ENCODE peak calls at places on chromosomes 2 and 18, in eight cellular contexts. L, V, H, B, A, F, C and D are unnamed samples.

GRCh38 chr2:30149513-30149912 is 2.7 kb downstream of the YPEL5 start:
- DNase-seq in L (no peak), F (no peak), V (no peak), C (no peak), A (no peak), B (no peak), H (no peak), D (peak; percentile 26)

GRCh38 chr2:67625671-67626070 is 228.5 kb downstream of the ETAA1 start:
- DNase-seq in C (no peak), V (no peak), H (no peak), B (no peak), A (no peak), F (peak; percentile 10), L (no peak), D (peak; percentile 78)

GRCh38 chr2:180656455-180656847 is 324.0 kb upstream of the UBE2E3 start:
- DNase-seq in V (no peak), L (no peak), B (no peak), H (peak; percentile 32), A (no peak), F (peak; percentile 25), C (no peak), D (peak; percentile 18)

GRCh38 chr2:240138275-240138984 is 2.0 kb downstream of the OTOS start:
- DNase-seq in V (peak; percentile 26), C (no peak), B (no peak), A (peak; percentile 14), L (no peak), F (no peak), H (no peak), D (no peak)

GRCh38 chr2:226995625-226996041 is 159.8 kb downstream of the RHBDD1 start:
- DNase-seq in F (peak; percentile 86), C (peak; percentile 13), L (no peak), A (no peak), V (peak; percentile 55), H (peak; percentile 24), B (no peak), D (peak; percentile 94)

GRCh38 chr2:86304416-86304815 is 33.0 kb downstream of the REEP1 start:
- DNase-seq in C (no peak), B (no peak), F (no peak), L (no peak), H (no peak), V (no peak), A (no peak), D (no peak)

GRCh38 chr2:172087191-172087779 is 2.0 kb downstream of the DLX1 start:
- DNase-seq in C (no peak), V (no peak), H (no peak), B (no peak), A (no peak), F (no peak), L (no peak), D (no peak)

GRCh38 chr2:209577376-209578357 is 153.8 kb downstream of the MAP2 start:
- DNase-seq in A (no peak), F (no peak), C (no peak), B (no peak), H (no peak), V (no peak), L (no peak), D (peak; percentile 41)

GRCh38 chr2:61411109-61411508 is 59.8 kb downstream of the USP34 start:
- DNase-seq in V (no peak), C (no peak), A (no peak), L (no peak), H (no peak), B (no peak), F (no peak), D (no peak)

GRCh38 chr2:98500561-98500960 is 55.9 kb downstream of the INPP4A start:
- DNase-seq in V (no peak), A (no peak), F (no peak), C (no peak), H (no peak), L (no peak), B (no peak), D (no peak)

GRCh38 chr2:112096098-112096497 is 41.0 kb downstream of the TMEM87B start:
- DNase-seq in F (no peak), V (no peak), L (no peak), A (no peak), B (no peak), C (no peak), H (no peak), D (no peak)

GRCh38 chr2:28606986-28607441 is 111.2 kb downstream of the PLB1 start:
- DNase-seq in C (no peak), V (peak; percentile 73), A (no peak), L (no peak), B (no peak), F (no peak), H (no peak), D (peak; percentile 44)

GRCh38 chr18:8847900-8848299 is 142.5 kb downstream of the MTCL1 start:
- DNase-seq in F (no peak), H (no peak), L (no peak), A (no peak), V (no peak), C (no peak), B (no peak), D (peak; percentile 34)

GRCh38 chr2:111667542-111668273 is 216.3 kb downstream of the ANAPC1 start:
- DNase-seq in A (peak; percentile 39), F (peak; percentile 60), C (no peak), L (no peak), H (no peak), V (no peak), B (no peak), D (peak; percentile 87)

GRCh38 chr2:11572996-11573395 is 39.2 kb downstream of the GREB1 start:
- DNase-seq in F (no peak), L (no peak), A (no peak), C (no peak), B (no peak), V (peak; percentile 34), H (no peak), D (no peak)

GRCh38 chr2:27729198-27729597 is 42.3 kb upstream of the MRPL33 start:
- DNase-seq in A (no peak), C (no peak), B (no peak), V (no peak), L (no peak), H (no peak), F (no peak), D (peak; percentile 39)

GRCh38 chr2:196980498-196980897 is 54.0 kb upstream of the PGAP1 start:
- DNase-seq in C (no peak), H (no peak), L (no peak), B (no peak), F (no peak), A (no peak), V (no peak), D (no peak)

GRCh38 chr2:150878347-150878746 is 383.3 kb downstream of the RBM43 start:
- DNase-seq in V (no peak), F (peak; percentile 38), B (no peak), C (no peak), A (no peak), L (no peak), H (no peak), D (peak; percentile 52)

GRCh38 chr18:32093106-32093511 is 1.4 kb downstream of the RNF138 start:
- DNase-seq in B (no peak), L (peak; percentile 81), A (peak; percentile 59), C (peak; percentile 61), V (peak; percentile 68), H (peak; percentile 11), F (peak; percentile 37), D (peak; percentile 69)

GRCh38 chr2:73085691-73086090 is 14.2 kb upstream of the SFXN5 start:
- DNase-seq in B (peak; percentile 85), L (peak; percentile 57), V (peak; percentile 91), A (peak; percentile 89), H (peak; percentile 33), C (peak; percentile 88), F (peak; percentile 79), D (peak; percentile 81)

GRCh38 chr18:21230436-21230835 is 11.6 kb upstream of the GREB1L start:
- DNase-seq in H (no peak), L (no peak), B (no peak), A (no peak), C (no peak), F (no peak), V (no peak), D (no peak)

GRCh38 chr2:240996834-240997140 is 1.6 kb upstream of the SNED1 start:
- DNase-seq in L (no peak), C (no peak), F (no peak), B (no peak), H (no peak), V (peak; percentile 51), A (no peak), D (no peak)

GRCh38 chr2:225429718-225430117 is 30.2 kb downstream of the NYAP2 start:
- DNase-seq in A (no peak), B (peak; percentile 24), L (no peak), H (no peak), C (no peak), F (no peak), V (no peak), D (peak; percentile 74)

GRCh38 chr2:223465793-223466192 is 136.4 kb downstream of the SCG2 start:
- DNase-seq in A (peak; percentile 92), H (peak; percentile 79), F (peak; percentile 96), V (peak; percentile 86), C (peak; percentile 48), L (no peak), B (no peak), D (peak; percentile 99)

GRCh38 chr2:129299756-129300155 is 679.7 kb upstream of the RAB6C start:
- DNase-seq in H (no peak), B (no peak), F (no peak), C (no peak), A (no peak), V (no peak), L (no peak), D (no peak)

GRCh38 chr2:170742896-170743529 is 27.2 kb upstream of the ERICH2 start:
- DNase-seq in F (no peak), A (no peak), L (no peak), C (no peak), H (no peak), B (no peak), V (no peak), D (no peak)
- H3K4me3 ChIP-seq in F (no peak overlapping the region), A (no peak overlapping the region), L (no peak overlapping the region), C (no peak overlapping the region), H (no peak overlapping the region), B (no peak overlapping the region), V (no peak overlapping the region), D (no peak overlapping the region)

GRCh38 chr2:74227646-74228045 is 29.2 kb downstream of the MTHFD2 start:
- DNase-seq in F (no peak), B (no peak), H (no peak), A (no peak), L (no peak), V (no peak), C (no peak), D (no peak)
- TF ChIP-seq CTCF in F (no peak), B (no peak), H (no peak), A (no peak), L (no peak), V (no peak), C (no peak), D (no peak)

GRCh38 chr18:59902993-59903610 is 3.3 kb downstream of the PMAIP1 start:
- DNase-seq in H (no peak), V (no peak), L (no peak), B (no peak), C (no peak), F (no peak), A (no peak), D (no peak)
- H3K4me3 ChIP-seq in H (peak overlapping the region; percentile 36), V (no peak overlapping the region), L (peak overlapping the region; percentile 73), B (no peak overlapping the region), C (no peak overlapping the region), F (no peak overlapping the region), A (no peak overlapping the region), D (peak overlapping the region; percentile 90)

DNA sequence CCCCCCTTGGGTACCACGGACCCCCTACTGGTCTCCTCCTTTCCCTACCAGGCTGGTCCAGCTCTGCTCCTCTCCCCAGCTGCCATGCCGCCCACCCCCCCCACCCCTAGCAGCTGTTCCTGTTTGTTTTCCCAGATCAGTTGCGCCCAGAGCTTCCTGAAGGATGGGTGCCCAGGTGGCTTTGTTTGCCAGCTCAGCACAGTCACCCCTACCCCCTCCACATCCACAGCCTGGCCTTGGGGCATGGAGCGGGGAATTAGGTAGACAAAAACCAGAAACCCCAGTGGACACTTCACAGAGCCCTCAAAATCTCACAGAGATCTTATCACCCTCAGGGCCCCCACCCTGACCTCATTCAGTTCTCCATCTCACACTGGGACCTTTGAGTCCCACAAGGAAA is 3.7 kb upstream of the CRYBA2 start:
- DNase-seq in A (no peak), L (no peak), B (no peak), H (no peak), V (no peak), C (no peak), F (no peak), D (no peak)
- TF ChIP-seq CTCF in A (no peak), L (no peak), B (no peak), H (no peak), V (no peak), C (no peak), F (no peak), D (no peak)